ENCODE peak calls at places on chromosomes 16 and 17, in seven cellular contexts. One of them, this sample, is unnamed. For H4K20me1, the result is how much of the 10 kb centered on the place peaks cover.

GRCh38 chr17:46003907-46004748 is 5.1 kb downstream of the STH start:
- DNase-seq in K562: no peak
- DNase-seq in OCI-LY7: no peak
- DNase-seq in IMR-90: peak
- DNase-seq in hepatocyte: peak
- DNase-seq in fibroblast of lung: peak
- DNase-seq in keratinocyte: no peak
- DNase-seq in this sample: peak

GRCh38 chr17:74210191-74211140 is 2.9 kb upstream of the TTYH2 start:
- DNase-seq in IMR-90: peak
- DNase-seq in fibroblast of lung: peak
- DNase-seq in K562: peak
- DNase-seq in hepatocyte: peak
- DNase-seq in OCI-LY7: peak
- DNase-seq in keratinocyte: no peak
- DNase-seq in this sample: peak

GRCh38 chr16:59044616-59045015 is 310.5 kb upstream of the GOT2 start:
- DNase-seq in fibroblast of lung: peak
- DNase-seq in K562: no peak
- DNase-seq in OCI-LY7: no peak
- DNase-seq in IMR-90: no peak
- DNase-seq in hepatocyte: no peak
- DNase-seq in keratinocyte: no peak
- DNase-seq in this sample: peak

GRCh38 chr16:87368029-87368765 is 15.4 kb downstream of the FBXO31 start:
- DNase-seq in hepatocyte: no peak
- DNase-seq in K562: no peak
- DNase-seq in fibroblast of lung: no peak
- DNase-seq in keratinocyte: no peak
- DNase-seq in OCI-LY7: peak
- DNase-seq in IMR-90: no peak
- DNase-seq in this sample: no peak

GRCh38 chr17:28346746-28347246 is 10.5 kb downstream of the POLDIP2 start:
- DNase-seq in keratinocyte: no peak
- DNase-seq in hepatocyte: peak
- DNase-seq in K562: peak
- DNase-seq in fibroblast of lung: no peak
- DNase-seq in IMR-90: no peak
- DNase-seq in OCI-LY7: no peak
- DNase-seq in this sample: no peak

GRCh38 chr17:81735181-81736102 is 23.4 kb downstream of the SLC25A10 start:
- DNase-seq in K562: peak
- DNase-seq in keratinocyte: no peak
- DNase-seq in fibroblast of lung: peak
- DNase-seq in OCI-LY7: no peak
- DNase-seq in hepatocyte: peak
- DNase-seq in IMR-90: peak
- DNase-seq in this sample: peak

GRCh38 chr16:85664580-85665372 is 24.0 kb downstream of the GINS2 start:
- DNase-seq in hepatocyte: no peak
- DNase-seq in keratinocyte: no peak
- DNase-seq in IMR-90: no peak
- DNase-seq in K562: no peak
- DNase-seq in fibroblast of lung: no peak
- DNase-seq in OCI-LY7: no peak
- DNase-seq in this sample: no peak

GRCh38 chr17:36008998-36009665 is 7.8 kb upstream of the CCL15 start:
- DNase-seq in OCI-LY7: peak
- DNase-seq in keratinocyte: no peak
- DNase-seq in K562: peak
- DNase-seq in fibroblast of lung: no peak
- DNase-seq in IMR-90: peak
- DNase-seq in hepatocyte: no peak
- DNase-seq in this sample: peak

GRCh38 chr17:74354561-74354960 is 7.1 kb downstream of the BTBD17 start:
- DNase-seq in K562: no peak
- DNase-seq in hepatocyte: no peak
- DNase-seq in OCI-LY7: no peak
- DNase-seq in fibroblast of lung: no peak
- DNase-seq in IMR-90: no peak
- DNase-seq in keratinocyte: no peak
- DNase-seq in this sample: no peak

GRCh38 chr17:50364715-50365114 is 8.3 kb downstream of the MRPL27 start:
- DNase-seq in IMR-90: peak
- DNase-seq in K562: no peak
- DNase-seq in OCI-LY7: no peak
- DNase-seq in keratinocyte: no peak
- DNase-seq in fibroblast of lung: peak
- DNase-seq in hepatocyte: peak
- DNase-seq in this sample: peak

GRCh38 chr16:56255904-56256303 is 64.6 kb downstream of the GNAO1 start:
- DNase-seq in keratinocyte: no peak
- DNase-seq in K562: no peak
- DNase-seq in IMR-90: no peak
- DNase-seq in hepatocyte: no peak
- DNase-seq in fibroblast of lung: no peak
- DNase-seq in OCI-LY7: no peak
- DNase-seq in this sample: no peak

GRCh38 chr17:74070374-74070773 is 133.1 kb upstream of the RPL38 start:
- DNase-seq in keratinocyte: no peak
- DNase-seq in fibroblast of lung: no peak
- DNase-seq in hepatocyte: no peak
- DNase-seq in K562: no peak
- DNase-seq in OCI-LY7: no peak
- DNase-seq in IMR-90: no peak
- DNase-seq in this sample: no peak

GRCh38 chr16:1650131-1650530 is 27.9 kb upstream of the JPT2 start:
- DNase-seq in K562: no peak
- DNase-seq in OCI-LY7: no peak
- DNase-seq in IMR-90: no peak
- DNase-seq in fibroblast of lung: no peak
- DNase-seq in hepatocyte: no peak
- DNase-seq in keratinocyte: no peak
- DNase-seq in this sample: peak

GRCh38 chr16:28182183-28182582 is 29.6 kb downstream of the XPO6 start:
- DNase-seq in hepatocyte: no peak
- DNase-seq in OCI-LY7: no peak
- DNase-seq in K562: no peak
- DNase-seq in IMR-90: peak
- DNase-seq in fibroblast of lung: peak
- DNase-seq in keratinocyte: no peak
- DNase-seq in this sample: peak

GRCh38 chr17:72119963-72120877 is 600 bp upstream of the SOX9 start:
- DNase-seq in hepatocyte: peak
- DNase-seq in IMR-90: peak
- DNase-seq in K562: no peak
- DNase-seq in fibroblast of lung: peak
- DNase-seq in OCI-LY7: no peak
- DNase-seq in keratinocyte: no peak
- DNase-seq in this sample: peak

GRCh38 chr16:81740163-81740562 is 38.9 kb upstream of the PLCG2 start:
- DNase-seq in IMR-90: no peak
- DNase-seq in keratinocyte: no peak
- DNase-seq in fibroblast of lung: no peak
- DNase-seq in hepatocyte: no peak
- DNase-seq in K562: peak
- DNase-seq in OCI-LY7: peak
- DNase-seq in this sample: no peak

GRCh38 chr17:82942166-82943130 is 102.6 kb upstream of the ZNF750 start:
- DNase-seq in hepatocyte: no peak
- DNase-seq in IMR-90: no peak
- DNase-seq in K562: no peak
- DNase-seq in keratinocyte: no peak
- DNase-seq in OCI-LY7: no peak
- DNase-seq in fibroblast of lung: no peak
- DNase-seq in this sample: no peak

GRCh38 chr17:8896641-8897635 is 29.5 kb upstream of the PIK3R6 start:
- DNase-seq in OCI-LY7: no peak
- DNase-seq in IMR-90: no peak
- DNase-seq in fibroblast of lung: no peak
- DNase-seq in keratinocyte: no peak
- DNase-seq in hepatocyte: no peak
- DNase-seq in K562: no peak
- DNase-seq in this sample: no peak

GRCh38 chr17:8904201-8904600 is 36.7 kb upstream of the PIK3R6 start:
- DNase-seq in OCI-LY7: no peak
- DNase-seq in IMR-90: no peak
- DNase-seq in keratinocyte: no peak
- DNase-seq in K562: no peak
- DNase-seq in hepatocyte: no peak
- DNase-seq in fibroblast of lung: no peak
- DNase-seq in this sample: no peak

GRCh38 chr17:8904686-8905085 is 37.2 kb upstream of the PIK3R6 start:
- DNase-seq in K562: no peak
- DNase-seq in OCI-LY7: no peak
- DNase-seq in IMR-90: no peak
- DNase-seq in fibroblast of lung: no peak
- DNase-seq in hepatocyte: no peak
- DNase-seq in keratinocyte: no peak
- DNase-seq in this sample: no peak

GRCh38 chr17:8900207-8900606 is 32.7 kb upstream of the PIK3R6 start:
- DNase-seq in hepatocyte: no peak
- DNase-seq in fibroblast of lung: no peak
- DNase-seq in keratinocyte: no peak
- DNase-seq in K562: no peak
- DNase-seq in IMR-90: no peak
- DNase-seq in OCI-LY7: no peak
- DNase-seq in this sample: no peak

GRCh38 chr17:8900626-8901585 is 33.4 kb upstream of the PIK3R6 start:
- DNase-seq in K562: peak
- DNase-seq in hepatocyte: no peak
- DNase-seq in fibroblast of lung: no peak
- DNase-seq in OCI-LY7: no peak
- DNase-seq in keratinocyte: no peak
- DNase-seq in IMR-90: no peak
- DNase-seq in this sample: no peak
- H3K27ac ChIP-seq in K562: no peak
- H3K27ac ChIP-seq in hepatocyte: no peak
- H3K27ac ChIP-seq in fibroblast of lung: no peak
- H3K27ac ChIP-seq in OCI-LY7: no peak
- H3K27ac ChIP-seq in keratinocyte: no peak
- H3K27ac ChIP-seq in IMR-90: no peak
- H3K27ac ChIP-seq in this sample: no peak

GRCh38 chr16:48897698-48898205 is 287.8 kb upstream of the N4BP1 start:
- DNase-seq in hepatocyte: no peak
- DNase-seq in OCI-LY7: no peak
- DNase-seq in keratinocyte: no peak
- DNase-seq in IMR-90: no peak
- DNase-seq in K562: no peak
- DNase-seq in fibroblast of lung: no peak
- DNase-seq in this sample: no peak

GRCh38 chr16:48892884-48893283 is 282.9 kb upstream of the N4BP1 start:
- DNase-seq in K562: peak
- DNase-seq in keratinocyte: no peak
- DNase-seq in fibroblast of lung: no peak
- DNase-seq in hepatocyte: no peak
- DNase-seq in OCI-LY7: no peak
- DNase-seq in IMR-90: no peak
- DNase-seq in this sample: no peak

GRCh38 chr16:48899500-48899899 is 289.5 kb upstream of the N4BP1 start:
- DNase-seq in OCI-LY7: no peak
- DNase-seq in fibroblast of lung: no peak
- DNase-seq in K562: no peak
- DNase-seq in keratinocyte: no peak
- DNase-seq in IMR-90: no peak
- DNase-seq in hepatocyte: no peak
- DNase-seq in this sample: no peak

DNA sequence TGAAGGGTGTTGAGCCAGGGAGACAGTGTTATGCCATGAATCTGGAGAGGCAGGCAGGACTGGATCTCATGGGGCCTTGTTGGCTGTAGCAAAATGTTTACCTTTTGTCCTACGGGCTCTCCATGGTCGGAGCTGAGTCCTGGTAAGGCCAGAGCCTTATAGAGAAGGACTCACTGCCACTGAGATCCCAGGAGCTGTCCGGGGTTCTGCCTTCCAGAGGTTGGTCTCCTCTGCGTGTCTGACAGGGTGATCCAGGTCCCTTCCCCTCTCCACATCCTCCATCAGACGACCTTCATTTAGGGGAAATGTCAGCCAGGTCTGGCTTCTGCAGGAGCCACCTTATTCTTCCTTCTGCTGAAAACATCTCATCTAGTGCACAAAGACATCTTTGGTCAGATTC is 285.2 kb upstream of the N4BP1 start:
- DNase-seq in fibroblast of lung: no peak
- DNase-seq in keratinocyte: no peak
- DNase-seq in K562: no peak
- DNase-seq in IMR-90: no peak
- DNase-seq in OCI-LY7: no peak
- DNase-seq in hepatocyte: no peak
- DNase-seq in this sample: no peak
- H4K20me1 ChIP-seq in fibroblast of lung: under half
- H4K20me1 ChIP-seq in keratinocyte: under half
- H4K20me1 ChIP-seq in K562: under half
- H4K20me1 ChIP-seq in IMR-90: under half
- H4K20me1 ChIP-seq in OCI-LY7: under half
- H4K20me1 ChIP-seq in hepatocyte: under half
- H4K20me1 ChIP-seq in this sample: under half

GRCh38 chr17:44887971-44888955 is 11.0 kb downstream of the EFTUD2 start:
- DNase-seq in IMR-90: no peak
- DNase-seq in fibroblast of lung: no peak
- DNase-seq in K562: no peak
- DNase-seq in hepatocyte: no peak
- DNase-seq in OCI-LY7: no peak
- DNase-seq in keratinocyte: no peak
- DNase-seq in this sample: no peak
- H3K27ac ChIP-seq in IMR-90: no peak
- H3K27ac ChIP-seq in fibroblast of lung: no peak
- H3K27ac ChIP-seq in K562: no peak
- H3K27ac ChIP-seq in hepatocyte: no peak
- H3K27ac ChIP-seq in OCI-LY7: no peak
- H3K27ac ChIP-seq in keratinocyte: no peak
- H3K27ac ChIP-seq in this sample: no peak

DNA sequence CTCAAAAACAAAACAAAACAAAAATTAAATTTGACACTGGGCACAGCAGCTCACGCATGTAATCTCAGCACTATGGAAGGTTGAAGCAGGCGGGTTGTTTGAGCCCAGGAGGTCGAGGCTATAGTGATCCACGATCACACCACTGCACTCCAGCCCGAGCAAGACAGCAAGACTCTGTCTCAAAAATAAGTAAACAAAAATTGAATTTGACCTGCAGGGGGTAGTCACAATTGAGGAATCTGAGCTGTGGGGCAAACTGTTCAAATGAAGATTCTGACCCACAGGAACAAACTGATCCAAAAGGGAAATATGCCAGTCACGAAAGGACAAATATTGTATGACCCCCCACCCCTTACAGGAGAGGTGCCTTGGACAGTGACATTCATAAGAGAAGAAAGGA is 29.8 kb downstream of the ANKRD11 start:
- DNase-seq in K562: no peak
- DNase-seq in fibroblast of lung: no peak
- DNase-seq in IMR-90: no peak
- DNase-seq in keratinocyte: no peak
- DNase-seq in hepatocyte: no peak
- DNase-seq in OCI-LY7: no peak
- DNase-seq in this sample: no peak
- H4K20me1 ChIP-seq in K562: under half
- H4K20me1 ChIP-seq in fibroblast of lung: under half
- H4K20me1 ChIP-seq in IMR-90: half or more
- H4K20me1 ChIP-seq in keratinocyte: under half
- H4K20me1 ChIP-seq in hepatocyte: half or more
- H4K20me1 ChIP-seq in OCI-LY7: under half
- H4K20me1 ChIP-seq in this sample: under half

This sample was measured in GM23248.